ENCODE peak calls at places on chromosomes 1 and 21, in five cellular contexts. L is heart left ventricle, B is NB4, Y is transverse colon, E is endothelial cell of umbilical vein. A is an unnamed sample.

GRCh38 chr1:160945079-160945478 is 9.5 kb downstream of the ITLN2 start:
- DNase-seq in L (no peak), B (no peak), Y (no peak), E (no peak), A (no peak)

GRCh38 chr1:152510503-152510902 is at the start of gene LCE5A:
- DNase-seq in L (no peak), B (no peak), Y (no peak), E (no peak), A (no peak)

GRCh38 chr1:22836846-22837245 is 126.2 kb downstream of the EPHB2 start:
- DNase-seq in L (no peak), B (no peak), Y (no peak), E (no peak), A (peak)

GRCh38 chr1:9291914-9292360 is 757 bp upstream of the SPSB1 start:
- DNase-seq in L (peak), B (no peak), Y (peak), E (peak), A (no peak)

GRCh38 chr1:191074877-191075276 is 597.2 kb upstream of the BRINP3 start:
- DNase-seq in L (no peak), B (no peak), Y (no peak), E (no peak), A (no peak)

GRCh38 chr1:83619497-83619896 is 379.4 kb downstream of the TTLL7 start:
- DNase-seq in L (no peak), B (no peak), Y (no peak), E (no peak), A (no peak)

GRCh38 chr1:147486876-147487656 is 54.2 kb upstream of the BCL9 start:
- DNase-seq in L (no peak), B (peak), Y (no peak), E (no peak), A (no peak)

GRCh38 chr21:42864286-42864685 is 15.1 kb downstream of the WDR4 start:
- DNase-seq in L (no peak), B (no peak), Y (no peak), E (no peak), A (no peak)

GRCh38 chr1:32919811-32920733 is 18.9 kb upstream of the TMEM54 start:
- DNase-seq in L (no peak), B (peak), Y (no peak), E (no peak), A (no peak)

GRCh38 chr1:206554201-206554600 is 46.9 kb downstream of the RASSF5 start:
- DNase-seq in L (no peak), B (no peak), Y (no peak), E (no peak), A (no peak)

GRCh38 chr21:36113647-36114428 is 21.0 kb upstream of the CBR3 start:
- DNase-seq in L (no peak), B (peak), Y (peak), E (no peak), A (peak)

GRCh38 chr1:13965770-13966398 is 265.9 kb downstream of the PRDM2 start:
- DNase-seq in L (peak), B (peak), Y (peak), E (no peak), A (no peak)

GRCh38 chr21:25420831-25421230 is 186.4 kb downstream of the MRPL39 start:
- DNase-seq in L (no peak), B (no peak), Y (no peak), E (no peak), A (no peak)

GRCh38 chr21:25424674-25425073 is 182.6 kb downstream of the MRPL39 start:
- DNase-seq in L (no peak), B (no peak), Y (no peak), E (no peak), A (no peak)

GRCh38 chr21:25422610-25423608 is 184.4 kb downstream of the MRPL39 start:
- DNase-seq in L (no peak), B (no peak), Y (no peak), E (no peak), A (no peak)

GRCh38 chr21:25424045-25424444 is 183.2 kb downstream of the MRPL39 start:
- DNase-seq in L (no peak), B (no peak), Y (no peak), E (no peak), A (no peak)

DNA sequence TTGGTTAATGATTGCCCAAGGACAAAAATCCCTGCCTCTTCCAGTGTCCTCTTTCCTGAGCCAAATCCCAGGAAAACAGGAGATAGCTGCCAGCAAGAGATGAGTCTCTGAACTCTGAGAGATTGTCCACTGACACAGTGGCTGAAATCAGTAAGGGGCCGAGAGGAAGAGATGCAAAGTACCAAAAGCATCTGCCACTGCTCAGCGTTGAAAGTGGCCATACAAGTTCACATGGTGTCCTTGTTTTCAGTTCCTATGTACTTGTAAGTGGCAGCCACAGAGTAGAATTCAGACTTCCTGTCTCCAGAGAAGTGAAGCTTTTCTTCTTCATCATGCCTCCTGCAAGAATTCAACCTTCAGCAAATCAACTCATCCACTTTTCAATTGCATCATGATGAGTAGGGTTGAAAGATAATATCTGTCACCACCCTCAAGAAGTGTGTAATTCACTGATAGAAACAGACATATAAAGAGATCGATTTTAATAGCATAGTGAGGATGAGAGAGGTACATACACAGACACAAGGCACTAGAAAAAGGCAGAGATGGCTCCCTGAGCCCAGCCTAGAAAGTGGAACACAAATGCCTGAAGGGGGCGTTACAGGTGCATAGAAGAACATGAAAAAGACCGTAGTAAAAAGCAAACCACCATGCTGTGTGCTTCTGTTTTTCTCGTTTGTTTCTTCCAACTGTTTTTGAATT is 185.8 kb downstream of the MRPL39 start:
- DNase-seq in L (no peak), B (peak), Y (peak), E (peak), A (no peak)
- TF ChIP-seq CTCF in L (peak), B (peak), Y (peak), E (peak), A (peak)

DNA sequence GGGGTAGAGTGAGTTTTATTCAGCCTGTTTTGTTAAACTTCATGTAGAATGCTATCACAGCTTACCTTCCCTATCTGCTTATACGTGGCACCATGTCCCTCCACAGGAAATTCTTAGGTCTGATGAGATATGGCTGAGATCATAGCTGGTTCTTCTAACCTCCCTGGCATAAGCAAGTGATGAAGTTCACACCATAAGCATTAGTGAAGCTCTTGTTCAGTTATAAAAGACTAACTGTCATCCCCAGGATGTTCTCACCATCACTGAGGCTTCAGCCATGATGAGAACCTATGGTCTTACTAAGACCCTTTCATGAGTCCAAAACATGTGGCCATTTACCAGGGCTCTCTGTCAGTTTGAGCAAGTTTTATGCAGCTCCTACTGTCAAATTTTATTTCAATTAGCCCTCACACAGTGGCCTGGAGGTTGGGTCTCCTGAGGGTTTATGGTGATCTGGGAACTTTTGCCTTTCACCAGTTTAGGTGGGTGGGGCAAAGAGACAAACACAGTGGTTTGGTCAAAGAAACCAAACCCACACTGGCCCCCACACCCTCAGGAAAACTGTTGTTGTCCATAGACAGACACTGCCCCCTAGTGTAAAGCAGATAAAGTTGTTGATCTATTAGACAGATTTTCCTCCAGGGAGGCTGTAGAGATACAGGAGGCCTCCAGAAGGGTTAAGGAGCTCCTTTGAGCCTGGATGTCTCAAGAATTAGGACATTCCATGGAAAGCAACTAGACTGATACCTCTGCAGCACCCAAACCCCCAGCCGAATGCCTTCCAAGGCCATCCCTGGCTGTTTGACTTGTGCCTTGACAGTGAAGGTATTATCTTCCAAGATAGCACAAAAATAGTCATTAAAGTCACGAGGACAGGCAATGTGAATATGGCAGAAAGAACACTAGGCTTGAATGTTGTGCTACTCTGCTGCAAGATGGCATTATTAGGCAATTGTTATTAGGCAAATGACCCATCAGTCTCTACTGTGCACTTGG is 5.0 kb downstream of the SLC22A15 start:
- DNase-seq in L (no peak), B (peak), Y (no peak), E (peak), A (no peak)
- H3K4me3 ChIP-seq in L (no peak), B (peak), Y (no peak), E (no peak), A (no peak)

GRCh38 chr1:232805269-232806070 is at the start of gene MAP10:
- DNase-seq in L (peak), B (peak), Y (peak), E (peak), A (peak)
- TF ChIP-seq POLR2A in L (no peak), B (peak), Y (peak), E (peak), A (no peak)

GRCh38 chr1:245434285-245434684 is 279.5 kb downstream of the KIF26B start:
- DNase-seq in L (no peak), B (peak), Y (no peak), E (no peak), A (no peak)
- TF ChIP-seq CTCF in L (no peak), B (no peak), Y (no peak), E (no peak), A (no peak)

GRCh38 chr1:8015809-8016165 is 10.3 kb downstream of the ERRFI1 start:
- DNase-seq in L (no peak), B (no peak), Y (no peak), E (no peak), A (no peak)
- H3K4me3 ChIP-seq in L (no peak), B (no peak), Y (peak), E (no peak), A (no peak)

GRCh38 chr1:201111156-201111555 is 1.1 kb downstream of the CACNA1S start:
- DNase-seq in L (no peak), B (no peak), Y (no peak), E (no peak), A (no peak)

GRCh38 chr1:201110616-201111015 is 1.6 kb downstream of the CACNA1S start:
- DNase-seq in L (no peak), B (no peak), Y (no peak), E (no peak), A (no peak)

GRCh38 chr1:201111672-201112071 is 554 bp downstream of the CACNA1S start:
- DNase-seq in L (no peak), B (no peak), Y (no peak), E (no peak), A (no peak)

GRCh38 chr1:201113451-201114244 is 1.4 kb upstream of the CACNA1S start:
- DNase-seq in L (no peak), B (no peak), Y (no peak), E (no peak), A (no peak)

DNA sequence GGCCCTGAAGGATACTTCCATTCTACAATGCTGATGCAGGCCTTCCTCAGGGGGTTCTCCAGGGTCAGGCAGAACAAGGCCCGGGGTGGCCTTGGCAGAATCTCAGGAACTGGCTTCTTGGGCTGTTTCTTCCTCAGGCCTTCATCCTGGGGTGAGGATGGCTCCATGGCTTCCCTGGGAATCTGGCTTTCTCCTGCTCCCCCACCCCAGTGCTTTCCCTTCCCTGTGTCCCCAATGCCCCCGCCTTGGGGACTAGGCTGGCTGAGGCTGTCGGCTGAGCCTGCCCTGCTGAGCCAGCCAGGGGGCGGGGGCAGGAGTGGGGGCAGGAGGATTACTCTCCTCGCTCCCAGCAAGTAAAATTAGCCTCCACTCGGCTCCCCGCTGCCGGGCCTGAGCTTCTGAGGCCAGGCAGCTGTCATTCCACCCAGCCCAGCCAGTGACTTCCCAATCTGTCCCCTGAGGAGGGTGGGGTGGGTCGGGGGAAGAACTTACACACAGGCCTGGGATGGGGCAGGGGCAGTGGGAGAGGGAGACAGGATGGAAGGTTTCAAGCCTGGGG is at the start of gene CACNA1S:
- DNase-seq in L (no peak), B (no peak), Y (no peak), E (no peak), A (no peak)
- TF ChIP-seq POLR2A in L (no peak), B (no peak), Y (no peak), E (no peak), A (no peak)